ENCODE peak calls at places on chromosomes 16 and 17, in ten cellular contexts. Q is stomach, Y is ascending aorta, U is Peyer's patch, R is prostate gland, C is cardiac muscle cell, W is MM.1S, L is GM23338, K is Caco-2, A is left lung. H is an unnamed sample.

GRCh38 chr17:63356275-63356905 is 89.7 kb downstream of the CYB561 start:
- DNase-seq in Q (no peak), Y (peak; percentile 65), U (no peak), R (no peak), C (no peak), W (no peak), L (no peak), K (no peak), A (no peak), H (no peak)

GRCh38 chr17:67059372-67059771 is 15.0 kb downstream of the CACNG1 start:
- DNase-seq in Q (no peak), Y (peak; percentile 34), U (no peak), R (no peak), C (no peak), W (no peak), L (no peak), K (peak; percentile 5), A (no peak), H (no peak)

GRCh38 chr17:14903810-14904209 is 361.3 kb downstream of the PMP22 start:
- DNase-seq in Q (no peak), Y (no peak), U (no peak), R (no peak), C (no peak), W (no peak), L (no peak), K (no peak), A (no peak), H (no peak)

GRCh38 chr17:36675250-36675649 is 73.9 kb downstream of the MRM1 start:
- DNase-seq in Q (no peak), Y (no peak), U (peak; percentile 31), R (no peak), C (no peak), W (peak; percentile 23), L (no peak), K (no peak), A (no peak), H (no peak)

GRCh38 chr17:13182854-13183253 is 165.0 kb upstream of the ELAC2 start:
- DNase-seq in Q (no peak), Y (no peak), U (no peak), R (no peak), C (no peak), W (no peak), L (peak; percentile 21), K (peak; percentile 55), A (no peak), H (no peak)

GRCh38 chr17:37802712-37803416 is 58.0 kb upstream of the HNF1B start:
- DNase-seq in Q (peak; percentile 38), Y (no peak), U (no peak), R (peak; percentile 11), C (no peak), W (no peak), L (no peak), K (no peak), A (no peak), H (peak; percentile 42)

GRCh38 chr17:76341301-76341700 is 12.4 kb downstream of the PRPSAP1 start:
- DNase-seq in Q (no peak), Y (no peak), U (no peak), R (no peak), C (no peak), W (no peak), L (no peak), K (no peak), A (no peak), H (no peak)

GRCh38 chr16:49459953-49460735 is 86.5 kb downstream of the C16orf78 start:
- DNase-seq in Q (peak; percentile 11), Y (peak; percentile 22), U (no peak), R (no peak), C (no peak), W (no peak), L (no peak), K (peak; percentile 19), A (peak; percentile 50), H (peak; percentile 2)

GRCh38 chr17:41907185-41907556 is 11.6 kb downstream of the ACLY start:
- DNase-seq in Q (no peak), Y (no peak), U (no peak), R (no peak), C (no peak), W (no peak), L (no peak), K (no peak), A (no peak), H (no peak)

GRCh38 chr17:80290199-80290598 is 29.5 kb downstream of the RNF213 start:
- DNase-seq in Q (no peak), Y (no peak), U (no peak), R (no peak), C (no peak), W (no peak), L (no peak), K (no peak), A (no peak), H (no peak)

GRCh38 chr17:55345132-55345531 is 76.5 kb downstream of the MMD start:
- DNase-seq in Q (no peak), Y (no peak), U (no peak), R (no peak), C (no peak), W (no peak), L (no peak), K (no peak), A (no peak), H (no peak)

GRCh38 chr17:58268326-58268725 is 12.4 kb downstream of the MPO start:
- DNase-seq in Q (no peak), Y (peak; percentile 42), U (peak; percentile 6), R (no peak), C (no peak), W (no peak), L (no peak), K (no peak), A (no peak), H (no peak)

DNA sequence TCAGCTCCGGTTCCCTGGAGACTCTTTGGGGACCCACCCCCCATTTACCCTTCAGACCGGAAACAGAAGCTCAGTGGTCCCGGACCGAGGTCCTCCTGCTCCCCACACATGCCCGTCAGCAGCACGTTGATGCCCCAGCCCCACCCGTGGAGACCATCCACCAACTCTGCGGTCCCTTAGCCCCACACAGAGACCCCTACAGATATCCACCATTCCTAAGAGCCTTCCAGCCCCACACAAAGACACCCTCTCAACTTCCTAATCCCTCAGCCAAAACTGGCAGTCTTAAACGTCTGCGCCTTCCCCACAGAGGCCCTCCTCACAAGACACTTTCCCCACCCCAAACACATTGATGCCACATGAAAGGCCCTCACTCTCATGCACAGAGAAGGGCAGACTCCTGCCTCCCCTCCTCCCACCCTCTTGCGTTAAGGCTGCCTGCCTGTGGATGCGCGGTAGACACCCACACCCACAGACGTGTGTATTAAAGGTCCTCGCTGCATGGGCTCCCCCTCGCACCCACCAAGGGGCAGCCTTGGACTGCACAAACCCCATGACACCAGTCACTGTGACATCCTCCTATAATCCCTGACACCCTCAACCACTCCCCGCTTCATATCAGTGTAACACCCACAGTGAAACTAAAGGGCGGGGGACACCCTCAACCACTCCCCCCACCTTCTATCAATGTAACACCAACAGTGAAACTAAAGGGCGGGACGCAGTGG is 58.2 kb upstream of the RPH3AL start:
- DNase-seq in Q (no peak), Y (no peak), U (no peak), R (no peak), C (no peak), W (no peak), L (peak; percentile 70), K (peak; percentile 51), A (no peak), H (peak; percentile 19)
- TF ChIP-seq CTCF in Q (no peak), Y (no peak), U (peak; percentile 5), R (no peak), C (no peak), W (no peak), L (peak; percentile 48), K (no peak), A (no peak), H (no peak)

GRCh38 chr17:4931974-4932373 is at the start of gene GP1BA:
- DNase-seq in Q (no peak), Y (no peak), U (no peak), R (no peak), C (no peak), W (no peak), L (no peak), K (no peak), A (peak; percentile 37), H (no peak)
- H3K4me3 ChIP-seq in Q (no peak within 1 kb of the TSS), Y (no peak within 1 kb of the TSS), U (no peak within 1 kb of the TSS), R (no peak within 1 kb of the TSS), C (no peak within 1 kb of the TSS), W (no peak within 1 kb of the TSS), L (no peak within 1 kb of the TSS), K (no peak within 1 kb of the TSS), A (no peak within 1 kb of the TSS), H (no peak within 1 kb of the TSS)

GRCh38 chr16:75261590-75262078 is 10.2 kb upstream of the BCAR1 start:
- DNase-seq in Q (no peak), Y (no peak), U (no peak), R (no peak), C (no peak), W (no peak), L (no peak), K (peak; percentile 31), A (peak; percentile 40), H (no peak)
- H3K4me1 ChIP-seq in Q (peaks cover 84% of the 10 kb centered on the region), Y (peaks cover 66% of the 10 kb centered on the region), U (peaks cover 73% of the 10 kb centered on the region), R (peaks cover 32% of the 10 kb centered on the region), C (peaks cover 58% of the 10 kb centered on the region), W (no peaks in the 10 kb centered on the region), L (peaks cover 53% of the 10 kb centered on the region), K (peaks cover 37% of the 10 kb centered on the region), A (peaks cover 46% of the 10 kb centered on the region), H (peaks cover 63% of the 10 kb centered on the region)

DNA sequence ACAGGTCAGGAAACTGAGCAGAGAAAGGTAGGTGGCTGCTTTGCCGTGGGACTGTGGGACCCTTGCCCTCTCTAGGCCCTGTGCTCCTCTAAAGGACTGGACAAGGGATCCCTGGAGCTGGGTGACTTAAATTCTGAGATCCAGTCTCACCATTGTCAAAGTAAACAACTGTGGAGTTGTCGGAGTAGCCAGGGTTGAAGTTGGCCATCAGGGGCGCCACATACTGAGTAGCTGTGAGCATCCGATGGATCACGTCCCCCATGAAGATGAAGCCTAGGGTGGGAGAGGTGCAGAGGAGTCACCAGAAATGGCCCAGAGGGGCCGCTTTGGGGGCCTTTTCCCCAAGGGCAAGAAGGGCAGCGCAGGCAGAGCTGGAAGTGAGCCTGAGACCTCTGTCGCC is 43.5 kb downstream of the PLXDC1 start:
- DNase-seq in Q (no peak), Y (no peak), U (no peak), R (no peak), C (no peak), W (no peak), L (peak; percentile 51), K (no peak), A (no peak), H (no peak)
- TF ChIP-seq CTCF in Q (no peak), Y (no peak), U (no peak), R (no peak), C (no peak), W (no peak), L (peak; percentile 47), K (no peak), A (no peak), H (no peak)

GRCh38 chr16:3057181-3058166 is 8.0 kb upstream of the IL32 start:
- DNase-seq in Q (no peak), Y (no peak), U (no peak), R (no peak), C (no peak), W (no peak), L (peak; percentile 27), K (no peak), A (peak; percentile 60), H (no peak)
- H3K4me3 ChIP-seq in Q (peak overlapping the region; percentile 75), Y (no peak overlapping the region), U (peak overlapping the region; percentile 85), R (peak overlapping the region; percentile 93), C (peak overlapping the region; percentile 93), W (no peak overlapping the region), L (peak overlapping the region; percentile 84), K (no peak overlapping the region), A (peak overlapping the region; percentile 74), H (no peak overlapping the region)

H was measured in body of pancreas.